ENCODE peak calls at places on chromosomes 1 and 21, in nine cellular contexts. C is heart right ventricle, M is OCI-LY7, Q is thoracic aorta, H is colonic mucosa, D is left lung, U is cardiac muscle cell, Y is fibroblast of lung, O is ovary. T is an unnamed sample.

GRCh38 chr21:38999148-38999547 is 184.1 kb downstream of the PSMG1 start:
- DNase-seq in C (no peak), M (no peak), Q (no peak), H (no peak), D (no peak), U (peak; percentile 30), Y (no peak), O (no peak), T (no peak)

GRCh38 chr1:18750600-18750999 is 108.9 kb downstream of the TAS1R2 start:
- DNase-seq in C (no peak), M (no peak), Q (no peak), H (no peak), D (no peak), U (no peak), Y (no peak), O (no peak), T (no peak)

GRCh38 chr1:1304331-1305299 is 3.1 kb downstream of the ACAP3 start:
- DNase-seq in C (peak; percentile 84), M (no peak), Q (no peak), H (peak; percentile 85), D (no peak), U (peak; percentile 81), Y (peak; percentile 79), O (peak; percentile 90), T (no peak)

GRCh38 chr1:63592536-63593302 is 492 bp upstream of the PGM1 start:
- DNase-seq in C (no peak), M (no peak), Q (no peak), H (peak; percentile 80), D (no peak), U (no peak), Y (peak; percentile 27), O (no peak), T (no peak)

GRCh38 chr1:19467199-19468187 is 17.8 kb downstream of the CAPZB start:
- DNase-seq in C (no peak), M (no peak), Q (no peak), H (no peak), D (no peak), U (no peak), Y (no peak), O (no peak), T (no peak)

GRCh38 chr1:150066838-150067183 is 765 bp upstream of the VPS45 start:
- DNase-seq in C (peak; percentile 55), M (peak; percentile 83), Q (no peak), H (peak; percentile 65), D (peak; percentile 82), U (no peak), Y (no peak), O (no peak), T (no peak)

GRCh38 chr1:152741656-152742055 is 16.2 kb upstream of the KPRP start:
- DNase-seq in C (no peak), M (no peak), Q (no peak), H (no peak), D (no peak), U (no peak), Y (no peak), O (no peak), T (no peak)

GRCh38 chr1:213669964-213670691 is 317.6 kb upstream of the PROX1 start:
- DNase-seq in C (no peak), M (peak; percentile 78), Q (no peak), H (peak; percentile 69), D (no peak), U (no peak), Y (no peak), O (no peak), T (peak; percentile 43)

GRCh38 chr1:91553196-91553595 is 52.5 kb downstream of the CDC7 start:
- DNase-seq in C (no peak), M (no peak), Q (peak; percentile 19), H (no peak), D (no peak), U (peak; percentile 83), Y (peak; percentile 92), O (no peak), T (no peak)

GRCh38 chr1:202004711-202005110 is 5.7 kb upstream of the ELF3 start:
- DNase-seq in C (no peak), M (no peak), Q (no peak), H (no peak), D (no peak), U (no peak), Y (no peak), O (no peak), T (no peak)

GRCh38 chr1:117565745-117566455 is 39.9 kb upstream of the TENT5C start:
- DNase-seq in C (no peak), M (no peak), Q (no peak), H (no peak), D (no peak), U (no peak), Y (no peak), O (no peak), T (no peak)

GRCh38 chr1:165408518-165408917 is 36.4 kb downstream of the RXRG start:
- DNase-seq in C (peak; percentile 34), M (no peak), Q (no peak), H (no peak), D (no peak), U (peak; percentile 55), Y (peak; percentile 26), O (no peak), T (no peak)

GRCh38 chr1:156281281-156282142 is 1.1 kb downstream of the SMG5 start:
- DNase-seq in C (peak; percentile 69), M (peak; percentile 69), Q (no peak), H (no peak), D (no peak), U (peak; percentile 53), Y (peak; percentile 31), O (no peak), T (peak; percentile 4)

GRCh38 chr1:29607236-29607635 is 370.9 kb downstream of the PTPRU start:
- DNase-seq in C (no peak), M (peak; percentile 6), Q (no peak), H (no peak), D (no peak), U (no peak), Y (no peak), O (no peak), T (no peak)

GRCh38 chr1:183744132-183744913 is 60.6 kb upstream of the RGL1 start:
- DNase-seq in C (no peak), M (no peak), Q (no peak), H (no peak), D (no peak), U (no peak), Y (no peak), O (no peak), T (no peak)

GRCh38 chr1:244347942-244348341 is 103.8 kb downstream of the ADSS2 start:
- DNase-seq in C (no peak), M (no peak), Q (no peak), H (peak; percentile 79), D (no peak), U (no peak), Y (no peak), O (no peak), T (no peak)

GRCh38 chr1:177119311-177119710 is 45.2 kb downstream of the ASTN1 start:
- DNase-seq in C (no peak), M (no peak), Q (no peak), H (no peak), D (no peak), U (no peak), Y (no peak), O (no peak), T (no peak)

GRCh38 chr1:175390522-175391247 is 198.1 kb upstream of the KIAA0040 start:
- DNase-seq in C (no peak), M (no peak), Q (no peak), H (no peak), D (no peak), U (no peak), Y (no peak), O (no peak), T (no peak)

GRCh38 chr1:50272923-50273322 is 150.3 kb downstream of the DMRTA2 start:
- DNase-seq in C (no peak), M (no peak), Q (no peak), H (no peak), D (no peak), U (no peak), Y (no peak), O (no peak), T (no peak)

GRCh38 chr1:205668951-205669340 is 11.4 kb downstream of the SLC45A3 start:
- DNase-seq in C (no peak), M (peak; percentile 61), Q (no peak), H (peak; percentile 38), D (no peak), U (no peak), Y (no peak), O (no peak), T (no peak)

GRCh38 chr1:205664399-205665108 is 15.8 kb downstream of the SLC45A3 start:
- DNase-seq in C (no peak), M (peak; percentile 43), Q (no peak), H (peak; percentile 73), D (no peak), U (no peak), Y (no peak), O (no peak), T (no peak)

GRCh38 chr1:205667909-205668643 is 12.2 kb downstream of the SLC45A3 start:
- DNase-seq in C (no peak), M (peak; percentile 48), Q (no peak), H (peak; percentile 75), D (no peak), U (no peak), Y (no peak), O (no peak), T (no peak)

GRCh38 chr1:205665216-205665757 is 15.0 kb downstream of the SLC45A3 start:
- DNase-seq in C (no peak), M (peak; percentile 86), Q (no peak), H (peak; percentile 41), D (no peak), U (no peak), Y (no peak), O (no peak), T (no peak)

GRCh38 chr1:205666372-205667166 is 13.7 kb downstream of the SLC45A3 start:
- DNase-seq in C (no peak), M (peak; percentile 35), Q (no peak), H (peak; percentile 86), D (no peak), U (no peak), Y (no peak), O (no peak), T (no peak)
- H3K4me1 ChIP-seq in C (peaks cover 12% of the 10 kb centered on the region), M (peaks cover 78% of the 10 kb centered on the region), Q (peaks cover 46% of the 10 kb centered on the region), H (peaks cover 38% of the 10 kb centered on the region), D (no peaks in the 10 kb centered on the region), U (peaks cover 24% of the 10 kb centered on the region), Y (no peaks in the 10 kb centered on the region), O (peaks cover 2% of the 10 kb centered on the region), T (no peaks in the 10 kb centered on the region)

GRCh38 chr1:10308001-10308400 is 90.9 kb upstream of the PGD start:
- DNase-seq in C (no peak), M (peak; percentile 45), Q (no peak), H (no peak), D (no peak), U (no peak), Y (no peak), O (no peak), T (peak; percentile 62)
- H3K27ac ChIP-seq in C (peak overlapping the region; percentile 23), M (no peak overlapping the region), Q (no peak overlapping the region), H (no peak overlapping the region), D (no peak overlapping the region), U (no peak overlapping the region), Y (no peak overlapping the region), O (no peak overlapping the region), T (no peak overlapping the region)

GRCh38 chr1:40983286-40983685 is 3.8 kb downstream of the CTPS1 start:
- DNase-seq in C (no peak), M (no peak), Q (no peak), H (no peak), D (no peak), U (no peak), Y (no peak), O (no peak), T (no peak)
- H3K4me1 ChIP-seq in C (peaks cover 43% of the 10 kb centered on the region), M (peaks cover 25% of the 10 kb centered on the region), Q (peaks cover 87% of the 10 kb centered on the region), H (no peaks in the 10 kb centered on the region), D (peaks cover 13% of the 10 kb centered on the region), U (peaks cover 16% of the 10 kb centered on the region), Y (peaks cover 14% of the 10 kb centered on the region), O (peaks cover 24% of the 10 kb centered on the region), T (peaks cover 27% of the 10 kb centered on the region)

GRCh38 chr1:71950579-71950978 is 331.8 kb downstream of the NEGR1 start:
- DNase-seq in C (no peak), M (no peak), Q (no peak), H (no peak), D (no peak), U (no peak), Y (no peak), O (no peak), T (no peak)
- H3K27ac ChIP-seq in C (no peak overlapping the region), M (no peak overlapping the region), Q (no peak overlapping the region), H (no peak overlapping the region), D (no peak overlapping the region), U (no peak overlapping the region), Y (no peak overlapping the region), O (no peak overlapping the region), T (no peak overlapping the region)

T was measured in CD8-positive, alpha-beta memory T cell.